ENCODE peak calls at places on chromosomes 2 and 18, in four cellular contexts. J is small intestine, C is ovary, S is uterus. P is an unnamed sample.

GRCh38 chr18:35284846-35285245 is 5.2 kb downstream of the ZSCAN30 start:
- DNase-seq in S (no peak), J (no peak), C (no peak), P (no peak)

GRCh38 chr18:68648191-68648590 is 66.7 kb downstream of the TMX3 start:
- DNase-seq in C (no peak), S (no peak), J (no peak), P (no peak)

GRCh38 chr18:11518788-11519685 is 90.4 kb upstream of the SLC35G4 start:
- DNase-seq in S (no peak), C (no peak), J (peak; percentile 15), P (peak; percentile 28)

GRCh38 chr18:38369772-38370690 is 804.4 kb upstream of the CELF4 start:
- DNase-seq in C (no peak), J (no peak), S (no peak), P (no peak)

GRCh38 chr2:198054299-198054698 is 249.9 kb downstream of the PLCL1 start:
- DNase-seq in J (peak; percentile 25), S (no peak), C (peak; percentile 22), P (no peak)

GRCh38 chr2:163753721-163754120 is 17.9 kb upstream of the FIGN start:
- DNase-seq in S (no peak), J (no peak), C (no peak), P (no peak)

GRCh38 chr2:74576830-74577229 is 22.3 kb downstream of the DOK1 start:
- DNase-seq in S (no peak), J (no peak), C (no peak), P (no peak)

GRCh38 chr2:172328103-172328835 is 99.1 kb upstream of the ITGA6 start:
- DNase-seq in S (no peak), C (no peak), J (no peak), P (no peak)

GRCh38 chr2:179790235-179790895 is 71.0 kb downstream of the ZNF385B start:
- DNase-seq in C (no peak), J (no peak), S (no peak), P (no peak)

GRCh38 chr2:149597050-149598013 is 9.8 kb upstream of the MMADHC start:
- DNase-seq in J (peak; percentile 68), S (peak; percentile 37), C (peak; percentile 39), P (no peak)

GRCh38 chr2:61090386-61090921 is 24.8 kb downstream of the SANBR start:
- DNase-seq in J (no peak), C (no peak), S (no peak), P (no peak)

GRCh38 chr2:138016703-138017102 is 52.4 kb downstream of the HNMT start:
- DNase-seq in J (peak; percentile 36), C (no peak), S (no peak), P (no peak)

GRCh38 chr2:188596054-188596453 is 304.4 kb downstream of the GULP1 start:
- DNase-seq in S (no peak), C (no peak), J (no peak), P (no peak)

GRCh38 chr18:22551536-22552151 is 133.9 kb upstream of the CTAGE1 start:
- DNase-seq in S (no peak), J (no peak), C (peak; percentile 64), P (no peak)

GRCh38 chr2:143150287-143150686 is 21.1 kb downstream of the ARHGAP15 start:
- DNase-seq in J (no peak), S (no peak), C (no peak), P (no peak)

GRCh38 chr2:128369126-128369555 is 50.5 kb upstream of the HS6ST1 start:
- DNase-seq in C (no peak), S (no peak), J (no peak), P (peak; percentile 37)

GRCh38 chr2:172253190-172254052 is 150.7 kb upstream of the DLX2 start:
- DNase-seq in J (peak; percentile 63), C (peak; percentile 41), S (peak; percentile 80), P (no peak)

GRCh38 chr2:215729985-215730620 is 283.2 kb downstream of the MREG start:
- DNase-seq in J (no peak), C (no peak), S (no peak), P (no peak)

GRCh38 chr2:138009622-138010021 is 45.3 kb downstream of the HNMT start:
- DNase-seq in C (no peak), J (no peak), S (no peak), P (no peak)

GRCh38 chr2:135142323-135142722 is 90.2 kb downstream of the RAB3GAP1 start:
- DNase-seq in S (no peak), C (no peak), J (no peak), P (no peak)

GRCh38 chr2:35503738-35504160 is 851.8 kb upstream of the CRIM1 start:
- DNase-seq in J (no peak), S (no peak), C (no peak), P (no peak)

GRCh38 chr2:98013407-98014042 is 17.8 kb upstream of the TMEM131 start:
- DNase-seq in S (no peak), C (no peak), J (no peak), P (no peak)

GRCh38 chr18:78526923-78527775 is 452.5 kb upstream of the SALL3 start:
- DNase-seq in C (no peak), S (no peak), J (no peak), P (no peak)

GRCh38 chr2:19863303-19864041 is 38.3 kb downstream of the TTC32 start:
- DNase-seq in S (peak; percentile 57), J (peak; percentile 47), C (peak; percentile 60), P (peak; percentile 88)

GRCh38 chr18:47996091-47996541 is 65.7 kb upstream of the SMAD2 start:
- DNase-seq in C (no peak), S (no peak), J (no peak), P (no peak)

GRCh38 chr18:58612239-58613055 is 16.4 kb downstream of the ALPK2 start:
- DNase-seq in J (no peak), C (no peak), S (no peak), P (no peak)

GRCh38 chr18:37742436-37742835 is 176.8 kb upstream of the CELF4 start:
- DNase-seq in C (no peak), S (no peak), J (no peak), P (no peak)

GRCh38 chr2:179691235-179691634 is 170.2 kb downstream of the ZNF385B start:
- DNase-seq in C (no peak), S (no peak), J (no peak), P (no peak)

GRCh38 chr18:35999925-36000324 is 27.4 kb downstream of the RMP24 start:
- DNase-seq in C (no peak), S (no peak), J (no peak), P (no peak)

GRCh38 chr2:237968048-237968862 is 1.4 kb downstream of the UBE2F start:
- DNase-seq in C (no peak), J (peak; percentile 39), S (no peak), P (peak; percentile 50)
- H3K4me1 ChIP-seq in C (peaks cover 9% of the 10 kb centered on the region), J (peaks cover 5% of the 10 kb centered on the region), S (peaks cover 16% of the 10 kb centered on the region), P (peaks cover 10% of the 10 kb centered on the region)

DNA sequence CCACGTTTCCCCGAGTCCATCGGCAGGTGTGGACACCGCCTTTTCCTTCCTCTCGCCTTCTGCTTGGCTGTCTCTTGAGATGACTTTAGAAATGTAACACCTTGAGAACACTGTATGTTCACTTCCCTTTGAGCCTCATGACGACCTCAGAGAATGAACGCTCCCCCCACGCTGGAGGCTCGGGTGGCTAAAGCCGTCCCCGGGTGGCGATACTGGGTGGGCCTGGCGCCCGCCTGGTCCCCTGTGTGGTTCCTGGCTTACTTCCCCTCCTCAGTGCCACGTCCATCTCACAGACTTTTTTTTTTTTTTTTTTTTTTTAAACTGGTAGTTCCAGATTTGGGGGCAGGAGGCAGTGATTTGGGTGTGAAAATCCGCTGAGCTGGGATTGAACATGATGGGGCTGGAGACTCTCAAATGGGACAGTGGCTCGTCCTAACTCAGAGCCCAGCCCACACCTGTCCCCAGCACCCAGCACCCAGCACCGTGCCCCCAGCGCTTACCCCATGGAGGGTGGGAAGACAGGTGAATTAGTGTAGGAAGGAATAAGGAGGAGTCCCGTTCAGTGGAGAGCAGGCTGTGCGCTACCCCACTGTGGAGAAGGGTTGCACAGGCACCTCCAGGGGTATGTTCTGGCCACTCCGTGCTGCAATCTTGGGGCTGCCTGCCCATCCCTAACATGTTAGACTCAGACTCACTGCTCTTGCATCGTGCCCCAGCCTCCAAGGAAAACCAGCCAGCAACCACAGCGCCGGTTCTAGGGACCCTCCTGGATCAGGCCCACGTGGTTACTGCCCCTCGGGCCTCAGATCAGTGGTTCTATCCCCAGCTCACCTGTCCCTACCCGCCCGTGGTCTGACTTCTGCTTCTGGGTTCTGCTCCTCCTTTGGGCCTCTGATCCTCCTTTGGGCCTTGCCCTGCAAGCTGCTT is 174.0 kb downstream of the ASB1 start:
- DNase-seq in C (no peak), J (no peak), S (no peak), P (no peak)
- H3K4me1 ChIP-seq in C (peaks cover 8% of the 10 kb centered on the region), J (no peaks in the 10 kb centered on the region), S (peaks cover 17% of the 10 kb centered on the region), P (peaks cover 6% of the 10 kb centered on the region)

GRCh38 chr2:239299218-239299939 is 101.4 kb downstream of the HDAC4 start:
- DNase-seq in S (peak; percentile 9), C (no peak), J (peak; percentile 86), P (no peak)
- H3K4me1 ChIP-seq in S (no peaks in the 10 kb centered on the region), C (peaks cover 34% of the 10 kb centered on the region), J (peaks cover 22% of the 10 kb centered on the region), P (peaks cover 16% of the 10 kb centered on the region)

DNA sequence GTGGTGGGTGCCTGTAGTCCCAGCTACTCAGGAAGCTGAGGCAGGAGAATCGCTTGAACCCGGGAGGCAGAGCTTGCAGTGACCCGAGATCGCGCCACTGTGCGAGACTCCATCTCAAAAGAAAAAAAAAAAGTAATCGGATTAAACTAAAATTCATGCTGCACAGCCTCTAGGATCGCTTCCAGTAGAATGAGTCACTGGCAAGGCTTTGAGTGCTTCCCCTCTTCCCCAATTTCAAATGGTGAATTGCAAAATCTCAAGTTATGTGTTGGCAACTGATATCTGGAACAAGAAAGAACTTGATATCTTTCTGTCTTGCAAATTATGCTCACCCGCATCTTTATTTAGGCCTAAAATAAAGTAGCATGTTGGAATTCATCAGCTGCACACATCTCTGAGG is 12.6 kb downstream of the TTC39C start:
- DNase-seq in J (no peak), S (peak; percentile 85), C (peak; percentile 82), P (peak; percentile 83)
- H3K4me1 ChIP-seq in J (peaks cover 3% of the 10 kb centered on the region), S (no peaks in the 10 kb centered on the region), C (peaks cover 2% of the 10 kb centered on the region), P (no peaks in the 10 kb centered on the region)

GRCh38 chr2:112627060-112628040 is 18.4 kb upstream of the SLC20A1 start:
- DNase-seq in J (no peak), S (peak; percentile 66), C (peak; percentile 43), P (peak; percentile 78)

GRCh38 chr2:112630268-112630667 is 15.5 kb upstream of the SLC20A1 start:
- DNase-seq in J (no peak), C (no peak), S (no peak), P (no peak)

GRCh38 chr2:112629224-112629623 is 16.5 kb upstream of the SLC20A1 start:
- DNase-seq in J (no peak), C (no peak), S (no peak), P (no peak)

GRCh38 chr2:112626604-112627059 is 19.1 kb upstream of the SLC20A1 start:
- DNase-seq in S (peak; percentile 44), J (peak; percentile 51), C (peak; percentile 47), P (peak; percentile 79)

GRCh38 chr2:112629823-112630222 is 15.9 kb upstream of the SLC20A1 start:
- DNase-seq in J (no peak), S (no peak), C (no peak), P (no peak)
- H3K4me1 ChIP-seq in J (peaks cover 5% of the 10 kb centered on the region), S (peaks cover 4% of the 10 kb centered on the region), C (no peaks in the 10 kb centered on the region), P (peaks cover 13% of the 10 kb centered on the region)

DNA sequence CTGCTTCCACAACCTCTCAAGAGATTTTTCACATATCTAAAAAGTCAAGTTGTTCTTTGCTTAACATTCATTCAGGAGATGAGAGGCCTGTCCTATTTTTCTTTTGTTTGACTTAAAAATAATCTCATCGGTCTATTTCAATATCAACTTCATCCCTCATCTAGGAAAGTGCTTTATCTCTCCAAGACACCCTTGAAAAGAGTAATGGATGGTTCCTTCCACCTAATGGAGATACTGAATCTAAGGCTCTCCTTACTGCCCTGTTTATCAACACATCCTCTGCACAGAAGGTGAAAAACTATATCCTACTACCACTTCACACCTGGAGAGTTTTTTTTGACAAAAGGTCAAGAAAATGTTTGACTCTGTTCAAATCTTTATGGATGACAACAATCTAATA is 2.4 kb downstream of the NFE2L2 start:
- DNase-seq in J (no peak), S (no peak), C (no peak), P (no peak)
- H3K4me1 ChIP-seq in J (peaks cover 19% of the 10 kb centered on the region), S (peaks cover 7% of the 10 kb centered on the region), C (peaks cover 13% of the 10 kb centered on the region), P (peaks cover 5% of the 10 kb centered on the region)